ENCODE peak calls at places on chromosome 12, in seven cellular contexts. A is H9, R is hepatocyte, X is HepG2, I is mesenchymal stem cell, N is PC-3, O is GM12878. K is an unnamed sample.

GRCh38 chr12:22531205-22531604 is 13.1 kb downstream of the C2CD5 start:
- DNase-seq in A (no peak), R (no peak), X (no peak), I (no peak), N (no peak), O (no peak), K (no peak)

GRCh38 chr12:44847888-44848770 is 28.0 kb downstream of the NELL2 start:
- DNase-seq in A (no peak), R (no peak), X (no peak), I (no peak), N (no peak), O (peak; percentile 40), K (no peak)

GRCh38 chr12:113581342-113581741 is 109.7 kb upstream of the LHX5 start:
- DNase-seq in A (no peak), R (no peak), X (no peak), I (no peak), N (no peak), O (no peak), K (no peak)

GRCh38 chr12:41802803-41803202 is 341.9 kb downstream of the GXYLT1 start:
- DNase-seq in A (no peak), R (no peak), X (no peak), I (no peak), N (no peak), O (no peak), K (no peak)

GRCh38 chr12:127650626-127651025 is 616.3 kb upstream of the TMEM132C start:
- DNase-seq in A (no peak), R (no peak), X (no peak), I (peak; percentile 67), N (no peak), O (no peak), K (no peak)

GRCh38 chr12:109738878-109739665 is 25.4 kb downstream of the FAM222A start:
- DNase-seq in A (peak; percentile 25), R (no peak), X (no peak), I (no peak), N (peak; percentile 11), O (no peak), K (no peak)

GRCh38 chr12:6494968-6495367 is 1.1 kb downstream of the NCAPD2 start:
- DNase-seq in A (no peak), R (no peak), X (no peak), I (no peak), N (peak; percentile 9), O (no peak), K (no peak)

GRCh38 chr12:104565606-104566243 is 109.0 kb downstream of the CHST11 start:
- DNase-seq in A (no peak), R (no peak), X (no peak), I (no peak), N (no peak), O (no peak), K (no peak)

GRCh38 chr12:104295954-104296353 is 7.6 kb upstream of the EID3 start:
- DNase-seq in A (no peak), R (no peak), X (no peak), I (no peak), N (no peak), O (no peak), K (no peak)

GRCh38 chr12:132154941-132155770 is 10.9 kb downstream of the NOC4L start:
- DNase-seq in A (no peak), R (no peak), X (no peak), I (no peak), N (no peak), O (no peak), K (no peak)

GRCh38 chr12:89733579-89734201 is 25.1 kb upstream of the ATP2B1 start:
- DNase-seq in A (no peak), R (peak; percentile 14), X (no peak), I (peak; percentile 93), N (peak; percentile 93), O (no peak), K (peak; percentile 70)

GRCh38 chr12:92717202-92717601 is 14.4 kb downstream of the PLEKHG7 start:
- DNase-seq in A (peak; percentile 39), R (no peak), X (no peak), I (peak; percentile 64), N (peak; percentile 34), O (no peak), K (no peak)

GRCh38 chr12:26277511-26278246 is 82.3 kb downstream of the SSPN start:
- DNase-seq in A (no peak), R (no peak), X (no peak), I (peak; percentile 20), N (no peak), O (no peak), K (no peak)

GRCh38 chr12:50686976-50687375 is 76.9 kb upstream of the ATF1 start:
- DNase-seq in A (no peak), R (no peak), X (no peak), I (no peak), N (no peak), O (no peak), K (no peak)

GRCh38 chr12:53049582-53050318 is at the start of gene TNS2:
- DNase-seq in A (peak; percentile 88), R (peak; percentile 75), X (peak; percentile 72), I (peak; percentile 66), N (peak; percentile 61), O (no peak), K (no peak)

GRCh38 chr12:6478406-6478805 is 7.9 kb upstream of the VAMP1 start:
- DNase-seq in A (no peak), R (no peak), X (no peak), I (no peak), N (no peak), O (no peak), K (no peak)

GRCh38 chr12:66014818-66015217 is 115.7 kb downstream of the LLPH start:
- DNase-seq in A (no peak), R (no peak), X (peak; percentile 13), I (peak; percentile 75), N (peak; percentile 50), O (no peak), K (peak; percentile 42)

GRCh38 chr12:132582058-132582420 is 28.3 kb downstream of the LRCOL1 start:
- DNase-seq in A (peak; percentile 72), R (no peak), X (no peak), I (no peak), N (no peak), O (no peak), K (no peak)

GRCh38 chr12:81863406-81863805 is 104.3 kb upstream of the PPFIA2 start:
- DNase-seq in A (no peak), R (no peak), X (no peak), I (peak; percentile 4), N (no peak), O (no peak), K (no peak)

GRCh38 chr12:88238406-88238805 is 96.3 kb downstream of the TMTC3 start:
- DNase-seq in A (no peak), R (no peak), X (no peak), I (no peak), N (no peak), O (no peak), K (no peak)
- H2AFZ ChIP-seq in A (no peak overlapping the region), R (no peak overlapping the region), X (no peak overlapping the region), I (no peak overlapping the region), N (no peak overlapping the region), O (no peak overlapping the region), K (no peak overlapping the region)

GRCh38 chr12:71009414-71010142 is 89.0 kb upstream of the PTPRR start:
- DNase-seq in A (no peak), R (no peak), X (no peak), I (no peak), N (no peak), O (no peak), K (no peak)

GRCh38 chr12:71010143-71010479 is 89.6 kb upstream of the PTPRR start:
- DNase-seq in A (no peak), R (no peak), X (no peak), I (no peak), N (no peak), O (no peak), K (no peak)

GRCh38 chr12:71007025-71007424 is 86.5 kb upstream of the PTPRR start:
- DNase-seq in A (no peak), R (no peak), X (no peak), I (no peak), N (no peak), O (no peak), K (no peak)

GRCh38 chr12:71005166-71005565 is 84.6 kb upstream of the PTPRR start:
- DNase-seq in A (no peak), R (no peak), X (no peak), I (no peak), N (no peak), O (no peak), K (no peak)

DNA sequence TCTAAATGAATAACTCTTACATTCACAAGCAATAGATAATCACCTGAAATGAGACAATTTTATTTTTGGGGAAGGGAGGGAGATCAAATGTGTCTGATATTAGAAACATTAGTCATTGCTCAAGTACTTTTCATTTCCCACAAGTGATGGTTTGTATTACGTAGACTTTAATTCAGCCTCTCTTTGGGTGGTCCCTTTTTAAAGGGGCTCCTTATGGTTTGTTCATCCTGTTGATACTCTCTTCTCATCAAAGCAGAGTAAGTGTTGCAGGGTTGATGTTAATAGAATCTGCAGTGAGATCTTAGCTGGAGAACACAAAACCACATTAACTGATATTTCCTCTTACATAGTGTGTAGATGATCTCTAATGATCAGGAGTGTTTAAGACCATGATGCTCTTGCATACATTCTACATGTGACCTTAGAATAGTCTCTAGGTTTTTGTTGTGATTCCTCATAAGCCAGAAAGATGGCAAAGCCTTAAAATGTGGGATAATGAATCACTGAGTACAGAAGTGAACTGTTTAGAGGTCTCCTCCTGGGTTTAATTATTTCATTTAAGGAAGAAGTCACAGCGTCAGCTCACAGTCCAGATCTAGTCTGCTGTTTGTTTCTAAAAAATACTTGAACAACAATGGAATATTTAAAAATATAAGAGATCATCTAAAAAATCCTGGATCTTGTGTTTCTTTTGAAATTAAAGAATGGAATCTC is 87.4 kb upstream of the PTPRR start:
- DNase-seq in A (no peak), R (no peak), X (no peak), I (no peak), N (no peak), O (no peak), K (no peak)
- H2AFZ ChIP-seq in A (no peak overlapping the region), R (no peak overlapping the region), X (no peak overlapping the region), I (no peak overlapping the region), N (no peak overlapping the region), O (no peak overlapping the region), K (no peak overlapping the region)

GRCh38 chr12:2284857-2285256 is 232.1 kb downstream of the CACNA1C start:
- DNase-seq in A (peak; percentile 95), R (peak; percentile 86), X (peak; percentile 29), I (peak; percentile 72), N (peak; percentile 59), O (no peak), K (no peak)
- H2AFZ ChIP-seq in A (no peak overlapping the region), R (no peak overlapping the region), X (no peak overlapping the region), I (no peak overlapping the region), N (no peak overlapping the region), O (no peak overlapping the region), K (no peak overlapping the region)

GRCh38 chr12:24396266-24396665 is 446.8 kb upstream of the SOX5 start:
- DNase-seq in A (no peak), R (no peak), X (no peak), I (no peak), N (no peak), O (no peak), K (no peak)
- H2AFZ ChIP-seq in A (no peak overlapping the region), R (no peak overlapping the region), X (no peak overlapping the region), I (no peak overlapping the region), N (no peak overlapping the region), O (no peak overlapping the region), K (no peak overlapping the region)

DNA sequence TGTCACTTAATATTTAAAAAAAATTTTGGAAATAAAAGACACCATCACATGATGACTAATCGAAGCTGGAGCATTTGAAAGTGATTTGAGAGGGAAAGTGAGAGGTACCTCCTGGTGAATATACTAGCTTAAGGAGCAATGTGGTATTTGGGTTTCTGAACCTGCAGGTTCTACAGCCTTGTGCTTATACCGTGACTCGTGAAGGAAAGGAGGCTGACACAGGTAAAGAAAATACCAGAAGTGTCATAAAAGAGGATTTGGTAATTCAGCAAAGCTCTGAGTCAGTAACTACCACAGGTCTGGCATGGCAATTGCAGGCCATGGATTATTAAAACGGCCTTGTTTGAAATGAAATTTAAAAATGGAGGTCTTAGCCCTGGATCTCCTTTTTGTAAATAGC is 151.0 kb downstream of the SLC38A4 start:
- DNase-seq in A (no peak), R (no peak), X (no peak), I (no peak), N (peak; percentile 83), O (no peak), K (no peak)
- H2AFZ ChIP-seq in A (no peak overlapping the region), R (no peak overlapping the region), X (no peak overlapping the region), I (no peak overlapping the region), N (peak overlapping the region; percentile 72), O (no peak overlapping the region), K (peak overlapping the region; percentile 88)

K was measured in keratinocyte.